ENCODE peak calls at places on chromosomes 11 and 22, in ten cellular contexts. G is foreskin fibroblast, Y is astrocyte of the spinal cord, E is fibroblast of the aortic adventitia, L is tibial artery, S is fibroblast of lung, T is fibroblast of pulmonary artery, B is colonic mucosa, R is fibroblast of mammary gland, O is PC-9. Z is an unnamed sample.

GRCh38 chr22:26445577-26446275 is 16.7 kb downstream of the ASPHD2 start:
- DNase-seq in Y (no peak), B (no peak), G (no peak), S (no peak), T (no peak), L (peak), O (no peak), E (no peak), R (no peak), Z (no peak)

GRCh38 chr11:79503028-79503427 is 62.2 kb upstream of the TENM4 start:
- DNase-seq in E (peak), G (no peak), O (no peak), T (no peak), B (no peak), L (peak), Y (peak), R (no peak), S (no peak), Z (no peak)

GRCh38 chr11:69972351-69972802 is 105.7 kb upstream of the ANO1 start:
- DNase-seq in B (peak), L (no peak), Y (no peak), S (no peak), E (no peak), T (no peak), G (no peak), R (no peak), O (no peak), Z (no peak)

GRCh38 chr11:134423106-134423505 is 11.1 kb upstream of the B3GAT1 start:
- DNase-seq in E (no peak), R (no peak), S (no peak), O (no peak), B (no peak), T (no peak), L (no peak), G (no peak), Y (no peak), Z (no peak)

GRCh38 chr22:26620197-26620596 is 1.6 kb upstream of the CRYBA4 start:
- DNase-seq in T (no peak), E (no peak), L (no peak), B (no peak), S (no peak), O (no peak), Y (no peak), G (no peak), R (no peak), Z (no peak)

GRCh38 chr11:46247090-46247489 is 30.4 kb upstream of the CREB3L1 start:
- DNase-seq in B (no peak), G (peak), S (peak), E (peak), O (no peak), Y (peak), T (peak), L (no peak), R (peak), Z (no peak)

GRCh38 chr11:101049813-101050212 is 79.8 kb downstream of the PGR start:
- DNase-seq in Y (no peak), O (no peak), T (peak), G (no peak), R (no peak), S (no peak), B (no peak), L (no peak), E (no peak), Z (no peak)

GRCh38 chr11:107733518-107733917 is 21.7 kb upstream of the SLN start:
- DNase-seq in R (peak), S (no peak), E (no peak), O (no peak), L (no peak), G (no peak), Y (no peak), B (no peak), T (no peak), Z (no peak)

GRCh38 chr11:48341466-48341865 is 16.7 kb downstream of the OR4C3 start:
- DNase-seq in O (no peak), G (no peak), R (no peak), S (no peak), T (peak), E (no peak), B (no peak), Y (no peak), L (no peak), Z (no peak)

GRCh38 chr11:17571431-17572358 is 24.6 kb downstream of the OTOG start:
- DNase-seq in L (no peak), B (peak), G (no peak), T (no peak), S (no peak), R (no peak), O (no peak), E (no peak), Y (no peak), Z (no peak)

GRCh38 chr22:30235687-30236170 is 10.8 kb downstream of the LIF start:
- DNase-seq in R (no peak), O (peak), T (peak), G (peak), E (peak), B (no peak), S (peak), L (no peak), Y (peak), Z (peak)

GRCh38 chr11:24198458-24198857 is 298.4 kb upstream of the LUZP2 start:
- DNase-seq in S (no peak), E (no peak), Y (no peak), O (no peak), T (peak), L (no peak), G (no peak), B (no peak), R (peak), Z (no peak)

GRCh38 chr11:98874050-98874449 is 146.7 kb upstream of the CNTN5 start:
- DNase-seq in B (no peak), R (no peak), G (no peak), S (no peak), T (no peak), Y (no peak), O (no peak), E (no peak), L (no peak), Z (no peak)

GRCh38 chr11:5580577-5580976 is at the start of gene OR52B6:
- DNase-seq in O (no peak), E (no peak), B (no peak), S (no peak), R (no peak), L (no peak), Y (no peak), G (no peak), T (no peak), Z (no peak)

GRCh38 chr11:116865696-116866095 is 28.3 kb upstream of the APOA1 start:
- DNase-seq in S (no peak), B (no peak), O (no peak), T (peak), L (no peak), G (peak), R (no peak), Y (peak), E (peak), Z (peak)

GRCh38 chr11:111761056-111761455 is 5.1 kb downstream of the PPP2R1B start:
- DNase-seq in T (no peak), B (no peak), G (no peak), Y (no peak), L (no peak), O (no peak), S (peak), R (no peak), E (no peak), Z (no peak)

GRCh38 chr22:50486561-50487289 is at the start of gene MIOX:
- DNase-seq in L (no peak), Y (no peak), R (no peak), B (no peak), G (no peak), E (no peak), S (no peak), T (no peak), O (no peak), Z (no peak)

GRCh38 chr11:23284626-23285025 is 424.4 kb upstream of the CCDC179 start:
- DNase-seq in S (peak), T (peak), B (no peak), O (no peak), Y (peak), R (peak), G (peak), E (peak), L (no peak), Z (peak)

GRCh38 chr22:29382575-29383328 is 5.6 kb downstream of the AP1B1 start:
- DNase-seq in B (peak), L (peak), Y (no peak), S (no peak), G (no peak), E (no peak), R (no peak), T (no peak), O (no peak), Z (no peak)

GRCh38 chr11:134258577-134258976 is 5.2 kb downstream of the ACAD8 start:
- DNase-seq in B (no peak), S (no peak), T (no peak), E (no peak), R (no peak), G (no peak), Y (no peak), O (no peak), L (no peak), Z (no peak)

GRCh38 chr11:16786131-16786530 is 47.7 kb downstream of the C11orf58 start:
- DNase-seq in S (no peak), B (no peak), G (no peak), Y (no peak), R (no peak), O (no peak), L (no peak), T (no peak), E (no peak), Z (no peak)

GRCh38 chr11:7555067-7555699 is 41.4 kb downstream of the PPFIBP2 start:
- DNase-seq in B (peak), S (no peak), E (no peak), R (peak), G (peak), L (no peak), Y (no peak), O (no peak), T (no peak), Z (no peak)

GRCh38 chr11:132874638-132875037 is 657.7 kb downstream of the OPCML start:
- DNase-seq in E (no peak), Y (peak), L (no peak), R (no peak), S (peak), T (peak), G (peak), B (no peak), O (no peak), Z (peak)

GRCh38 chr22:44411226-44412135 is 86.6 kb downstream of the RTL6 start:
- DNase-seq in T (peak), S (no peak), O (no peak), R (no peak), Y (no peak), E (no peak), B (no peak), L (peak), G (no peak), Z (no peak)

GRCh38 chr11:48005133-48005532 is 24.8 kb downstream of the PTPRJ start:
- DNase-seq in T (peak), E (peak), R (peak), B (no peak), O (no peak), Y (no peak), G (no peak), S (peak), L (peak), Z (no peak)

GRCh38 chr22:49021926-49022815 is 805.5 kb downstream of the BRD1 start:
- DNase-seq in T (no peak), G (no peak), O (no peak), R (no peak), E (no peak), L (peak), B (no peak), S (no peak), Y (no peak), Z (no peak)

DNA sequence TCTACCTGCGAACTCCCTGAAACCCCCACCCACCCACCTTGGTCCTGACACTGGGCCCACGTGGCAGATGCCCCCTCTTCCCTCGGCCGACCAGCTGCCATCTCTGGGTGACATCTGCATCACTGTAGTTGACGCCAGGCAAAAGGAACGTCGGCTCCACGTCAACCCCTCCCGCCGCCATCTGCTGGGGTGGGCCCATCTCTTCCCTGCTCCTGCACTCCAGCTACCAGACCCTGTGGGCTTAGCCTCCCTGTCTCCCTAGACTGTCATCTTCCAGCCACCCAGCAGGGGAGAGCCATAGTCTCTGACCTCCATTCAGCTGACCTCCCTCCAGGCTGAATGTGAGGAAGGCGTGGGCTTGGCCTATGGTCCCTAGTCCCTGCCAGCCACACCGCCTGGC is 21.3 kb downstream of the CHID1 start:
- DNase-seq in E (no peak), G (no peak), B (no peak), S (no peak), Y (no peak), R (no peak), L (no peak), T (no peak), O (no peak), Z (no peak)
- H3K4me3 ChIP-seq in E (no peak), G (no peak), B (no peak), S (no peak), Y (no peak), R (no peak), L (no peak), T (no peak), O (no peak), Z (no peak)

GRCh38 chr22:37781434-37782059 is 26.2 kb upstream of the GCAT start:
- DNase-seq in Y (no peak), R (peak), E (peak), T (no peak), G (peak), O (no peak), S (no peak), B (no peak), L (no peak), Z (no peak)

GRCh38 chr22:37778370-37779009 is 29.2 kb upstream of the GCAT start:
- DNase-seq in E (no peak), S (no peak), O (no peak), Y (no peak), B (no peak), G (no peak), R (peak), T (no peak), L (no peak), Z (no peak)

GRCh38 chr22:37777122-37777687 is 30.5 kb upstream of the GCAT start:
- DNase-seq in S (peak), G (peak), O (peak), B (peak), R (peak), T (peak), L (peak), Y (peak), E (peak), Z (peak)

GRCh38 chr22:37784829-37785495 is 22.8 kb upstream of the GCAT start:
- DNase-seq in R (no peak), L (no peak), E (no peak), O (peak), B (peak), T (no peak), S (no peak), G (no peak), Y (no peak), Z (no peak)

GRCh38 chr22:37782340-37783168 is 25.2 kb upstream of the GCAT start:
- DNase-seq in Y (peak), L (no peak), G (peak), R (peak), B (peak), E (no peak), T (no peak), S (no peak), O (no peak), Z (no peak)
- TF ChIP-seq CTCF in Y (peak), L (no peak), G (peak), R (no peak), B (no peak), E (peak), T (peak), S (no peak), O (no peak), Z (no peak)

GRCh38 chr22:17371446-17371845 is 2.2 kb downstream of the CECR2 start:
- DNase-seq in G (no peak), T (no peak), B (no peak), E (no peak), Y (no peak), S (no peak), R (no peak), O (no peak), L (no peak), Z (no peak)

GRCh38 chr22:17369553-17370035 is 334 bp downstream of the CECR2 start:
- DNase-seq in E (no peak), L (no peak), O (no peak), G (peak), B (no peak), R (no peak), Y (no peak), T (peak), S (peak), Z (no peak)

GRCh38 chr22:17368727-17369552 is at the start of gene CECR2:
- DNase-seq in G (peak), L (no peak), B (peak), O (no peak), S (peak), E (no peak), R (no peak), Y (peak), T (peak), Z (no peak)

GRCh38 chr22:17370036-17370765 is 941 bp downstream of the CECR2 start:
- DNase-seq in S (peak), B (no peak), Y (no peak), G (peak), T (no peak), E (no peak), L (no peak), O (no peak), R (no peak), Z (no peak)

GRCh38 chr22:17370766-17371181 is 1.5 kb downstream of the CECR2 start:
- DNase-seq in S (peak), Y (no peak), L (no peak), O (no peak), B (no peak), E (no peak), G (no peak), T (no peak), R (no peak), Z (no peak)
- H3K4me3 ChIP-seq in S (no peak), Y (peak), L (peak), O (no peak), B (peak), E (no peak), G (no peak), T (peak), R (no peak), Z (no peak)

GRCh38 chr22:43272869-43273318 is 70.3 kb downstream of the SCUBE1 start:
- DNase-seq in R (no peak), O (no peak), L (no peak), T (no peak), S (no peak), B (no peak), E (no peak), G (no peak), Y (no peak), Z (no peak)

GRCh38 chr22:43272301-43272700 is 70.9 kb downstream of the SCUBE1 start:
- DNase-seq in L (no peak), R (no peak), Y (no peak), E (no peak), T (no peak), O (no peak), B (no peak), G (no peak), S (no peak), Z (no peak)

GRCh38 chr22:43274595-43275240 is 68.5 kb downstream of the SCUBE1 start:
- DNase-seq in Y (no peak), R (no peak), T (no peak), O (no peak), B (no peak), G (no peak), L (no peak), S (no peak), E (no peak), Z (no peak)

GRCh38 chr22:43275545-43275981 is 67.6 kb downstream of the SCUBE1 start:
- DNase-seq in O (no peak), G (no peak), E (peak), S (no peak), R (peak), T (peak), L (no peak), Y (no peak), B (no peak), Z (no peak)

GRCh38 chr22:43273902-43274484 is 69.2 kb downstream of the SCUBE1 start:
- DNase-seq in O (peak), T (peak), L (no peak), R (peak), B (no peak), S (peak), Y (peak), E (peak), G (peak), Z (no peak)
- TF ChIP-seq CTCF in O (peak), T (peak), L (peak), R (peak), B (peak), S (peak), Y (peak), E (peak), G (peak), Z (peak)

Z was measured in AG09309.